ENCODE peak calls at places on chromosomes 2 and 18, in six cellular contexts. G is AG09319; O is activated naive CD8-positive, alpha-beta T cell treated with anti-CD3 and anti-CD28 coated beads for 36 hours; T is kidney tubule cell; N is NCI-H2029 treated with DMSO at 0.1 percent for 48 hours; J is T-helper 2 cell. W is an unnamed sample.
A peak's percentile ranks its signal among the peaks of the same experiment; 100 is the strongest.

GRCh38 chr2:65035544-65035943 is 20.7 kb upstream of the CEP68 start:
- DNase-seq in G (no peak), O (no peak), T (no peak), N (no peak), J (no peak), W (no peak)

GRCh38 chr2:144535300-144535699 is 15.4 kb upstream of the ZEB2 start:
- DNase-seq in G (no peak), O (no peak), T (no peak), N (no peak), J (no peak), W (no peak)

GRCh38 chr18:66872277-66872676 is 268.4 kb upstream of the CDH19 start:
- DNase-seq in G (no peak), O (no peak), T (peak; percentile 2), N (no peak), J (no peak), W (no peak)

GRCh38 chr2:166592750-166593149 is 98.7 kb upstream of the SCN7A start:
- DNase-seq in G (no peak), O (no peak), T (no peak), N (no peak), J (no peak), W (no peak)

GRCh38 chr2:133821107-133821760 is 253.0 kb upstream of the NCKAP5 start:
- DNase-seq in G (no peak), O (no peak), T (peak; percentile 81), N (no peak), J (no peak), W (no peak)

GRCh38 chr2:25276569-25277465 is 64.9 kb downstream of the DNMT3A start:
- DNase-seq in G (no peak), O (peak; percentile 91), T (peak; percentile 43), N (no peak), J (peak; percentile 64), W (peak; percentile 55)

GRCh38 chr2:46336560-46336959 is 39.4 kb downstream of the EPAS1 start:
- DNase-seq in G (no peak), O (no peak), T (no peak), N (no peak), J (no peak), W (no peak)

GRCh38 chr18:50011813-50012445 is 183.0 kb downstream of the MYO5B start:
- DNase-seq in G (peak; percentile 22), O (no peak), T (peak; percentile 86), N (no peak), J (no peak), W (no peak)

GRCh38 chr2:129813404-129813803 is 166.1 kb upstream of the RAB6C start:
- DNase-seq in G (no peak), O (no peak), T (peak; percentile 6), N (no peak), J (no peak), W (no peak)

GRCh38 chr2:130755234-130756040 is at the start of gene AMER3:
- DNase-seq in G (no peak), O (no peak), T (no peak), N (peak; percentile 36), J (no peak), W (no peak)

GRCh38 chr2:174692256-174692830 is 71.9 kb downstream of the CHRNA1 start:
- DNase-seq in G (no peak), O (no peak), T (no peak), N (no peak), J (no peak), W (no peak)

GRCh38 chr2:161172901-161173540 is 12.8 kb downstream of the TANK start:
- DNase-seq in G (no peak), O (no peak), T (no peak), N (no peak), J (no peak), W (no peak)

GRCh38 chr18:69291755-69292154 is 108.9 kb upstream of the DOK6 start:
- DNase-seq in G (no peak), O (no peak), T (no peak), N (no peak), J (no peak), W (no peak)

GRCh38 chr2:185921048-185921756 is 182.6 kb downstream of the FSIP2 start:
- DNase-seq in G (no peak), O (no peak), T (no peak), N (no peak), J (no peak), W (no peak)

GRCh38 chr2:177772529-177772928 is 300.0 kb downstream of the PDE11A start:
- DNase-seq in G (no peak), O (no peak), T (peak; percentile 48), N (peak; percentile 28), J (no peak), W (no peak)

GRCh38 chr2:71190959-71191943 is 35.7 kb downstream of the PAIP2B start:
- DNase-seq in G (no peak), O (no peak), T (peak; percentile 9), N (peak; percentile 12), J (no peak), W (no peak)

GRCh38 chr2:223654384-223654915 is 52.3 kb upstream of the SCG2 start:
- DNase-seq in G (no peak), O (no peak), T (peak; percentile 69), N (no peak), J (no peak), W (no peak)

GRCh38 chr2:26561918-26562810 is 79.0 kb downstream of the CIB4 start:
- DNase-seq in G (no peak), O (peak; percentile 65), T (peak; percentile 72), N (no peak), J (no peak), W (peak; percentile 66)

GRCh38 chr2:235595420-235596010 is 101.7 kb downstream of the AGAP1 start:
- DNase-seq in G (peak; percentile 50), O (peak; percentile 28), T (peak; percentile 68), N (no peak), J (no peak), W (peak; percentile 59)

GRCh38 chr2:70767699-70768584 is at the start of gene ADD2:
- DNase-seq in G (no peak), O (peak; percentile 64), T (peak; percentile 45), N (no peak), J (no peak), W (no peak)

GRCh38 chr2:195531754-195532153 is 125.3 kb upstream of the SLC39A10 start:
- DNase-seq in G (peak; percentile 36), O (no peak), T (peak; percentile 58), N (no peak), J (no peak), W (no peak)

GRCh38 chr18:48693625-48694262 is 154.9 kb downstream of the CTIF start:
- DNase-seq in G (no peak), O (no peak), T (no peak), N (no peak), J (no peak), W (no peak)

GRCh38 chr2:187499941-187500532 is 52.0 kb upstream of the CALCRL start:
- DNase-seq in G (peak; percentile 24), O (peak; percentile 32), T (peak; percentile 68), N (peak; percentile 9), J (no peak), W (peak; percentile 61)

GRCh38 chr2:240443891-240444301 is 8.4 kb downstream of the GPC1 start:
- DNase-seq in G (no peak), O (no peak), T (no peak), N (no peak), J (no peak), W (no peak)

GRCh38 chr2:217160103-217160502 is 300.2 kb upstream of the TNP1 start:
- DNase-seq in G (no peak), O (no peak), T (peak; percentile 51), N (no peak), J (no peak), W (no peak)

GRCh38 chr18:63319383-63320040 is at the start of gene BCL2:
- DNase-seq in G (peak; percentile 4), O (peak; percentile 24), T (peak; percentile 48), N (no peak), J (no peak), W (no peak)

GRCh38 chr18:46469186-46469915 is 187.7 kb downstream of the LOXHD1 start:
- DNase-seq in G (no peak), O (no peak), T (no peak), N (peak; percentile 40), J (no peak), W (no peak)

GRCh38 chr2:70896765-70897202 is 38.9 kb upstream of the ATP6V1B1 start:
- DNase-seq in G (no peak), O (no peak), T (no peak), N (no peak), J (no peak), W (no peak)

GRCh38 chr2:74428675-74429074 is 7.1 kb downstream of the WDR54 start:
- DNase-seq in G (no peak), O (no peak), T (no peak), N (no peak), J (no peak), W (no peak)

GRCh38 chr18:55090566-55091187 is 131.4 kb upstream of the CCDC68 start:
- DNase-seq in G (no peak), O (no peak), T (no peak), N (no peak), J (no peak), W (no peak)

GRCh38 chr2:64329848-64330247 is 124.1 kb upstream of the LGALSL start:
- DNase-seq in G (no peak), O (no peak), T (peak; percentile 4), N (no peak), J (no peak), W (no peak)

GRCh38 chr18:58793361-58793760 is 71.3 kb upstream of the ZNF532 start:
- DNase-seq in G (peak; percentile 52), O (no peak), T (peak; percentile 84), N (no peak), J (no peak), W (no peak)